ENCODE peak calls at places on chromosome 4, in six cellular contexts. One of them, this sample, is unnamed. For H3K36me3, the result is how much of the 10 kb centered on the place peaks cover.

GRCh38 chr4:23763559-23763958 is 126.3 kb downstream of the PPARGC1A start:
- DNase-seq in CD4-positive, alpha-beta memory T cell: no peak
- DNase-seq in upper lobe of left lung: no peak
- DNase-seq in neuronal stem cell: no peak
- DNase-seq in GM23338: no peak
- DNase-seq in lung: no peak
- DNase-seq in this sample: no peak

GRCh38 chr4:162839814-162840213 is 326.9 kb downstream of the NAF1 start:
- DNase-seq in CD4-positive, alpha-beta memory T cell: no peak
- DNase-seq in upper lobe of left lung: no peak
- DNase-seq in neuronal stem cell: no peak
- DNase-seq in GM23338: peak
- DNase-seq in lung: no peak
- DNase-seq in this sample: peak

GRCh38 chr4:5524451-5524850 is 183.9 kb downstream of the EVC2 start:
- DNase-seq in CD4-positive, alpha-beta memory T cell: no peak
- DNase-seq in upper lobe of left lung: no peak
- DNase-seq in neuronal stem cell: no peak
- DNase-seq in GM23338: no peak
- DNase-seq in lung: no peak
- DNase-seq in this sample: no peak

GRCh38 chr4:61427818-61428495 is 227.8 kb downstream of the ADGRL3 start:
- DNase-seq in CD4-positive, alpha-beta memory T cell: no peak
- DNase-seq in upper lobe of left lung: no peak
- DNase-seq in neuronal stem cell: no peak
- DNase-seq in GM23338: no peak
- DNase-seq in lung: no peak
- DNase-seq in this sample: no peak

GRCh38 chr4:72076562-72076961 is 44.8 kb downstream of the NPFFR2 start:
- DNase-seq in CD4-positive, alpha-beta memory T cell: no peak
- DNase-seq in upper lobe of left lung: no peak
- DNase-seq in neuronal stem cell: no peak
- DNase-seq in GM23338: no peak
- DNase-seq in lung: no peak
- DNase-seq in this sample: no peak

GRCh38 chr4:143302526-143302925 is 34.1 kb upstream of the GAB1 start:
- DNase-seq in CD4-positive, alpha-beta memory T cell: no peak
- DNase-seq in upper lobe of left lung: no peak
- DNase-seq in neuronal stem cell: no peak
- DNase-seq in GM23338: peak
- DNase-seq in lung: no peak
- DNase-seq in this sample: peak

GRCh38 chr4:20395160-20395773 is 143.6 kb downstream of the SLIT2 start:
- DNase-seq in CD4-positive, alpha-beta memory T cell: no peak
- DNase-seq in upper lobe of left lung: no peak
- DNase-seq in neuronal stem cell: peak
- DNase-seq in GM23338: peak
- DNase-seq in lung: no peak
- DNase-seq in this sample: peak

GRCh38 chr4:7241587-7242125 is 49.3 kb downstream of the SORCS2 start:
- DNase-seq in CD4-positive, alpha-beta memory T cell: no peak
- DNase-seq in upper lobe of left lung: no peak
- DNase-seq in neuronal stem cell: no peak
- DNase-seq in GM23338: no peak
- DNase-seq in lung: no peak
- DNase-seq in this sample: no peak

GRCh38 chr4:75916091-75916661 is 13.9 kb upstream of the PPEF2 start:
- DNase-seq in CD4-positive, alpha-beta memory T cell: peak
- DNase-seq in upper lobe of left lung: no peak
- DNase-seq in neuronal stem cell: peak
- DNase-seq in GM23338: peak
- DNase-seq in lung: no peak
- DNase-seq in this sample: peak

GRCh38 chr4:8599657-8600056 is 7.1 kb downstream of the CPZ start:
- DNase-seq in CD4-positive, alpha-beta memory T cell: no peak
- DNase-seq in upper lobe of left lung: peak
- DNase-seq in neuronal stem cell: no peak
- DNase-seq in GM23338: no peak
- DNase-seq in lung: no peak
- DNase-seq in this sample: no peak

GRCh38 chr4:112523008-112523440 is 7.0 kb upstream of the NEUROG2 start:
- DNase-seq in CD4-positive, alpha-beta memory T cell: no peak
- DNase-seq in upper lobe of left lung: peak
- DNase-seq in neuronal stem cell: peak
- DNase-seq in GM23338: peak
- DNase-seq in lung: no peak
- DNase-seq in this sample: peak

GRCh38 chr4:112526061-112526460 is 10.1 kb upstream of the NEUROG2 start:
- DNase-seq in CD4-positive, alpha-beta memory T cell: no peak
- DNase-seq in upper lobe of left lung: no peak
- DNase-seq in neuronal stem cell: no peak
- DNase-seq in GM23338: no peak
- DNase-seq in lung: no peak
- DNase-seq in this sample: no peak

GRCh38 chr4:112521123-112522116 is 5.4 kb upstream of the NEUROG2 start:
- DNase-seq in CD4-positive, alpha-beta memory T cell: no peak
- DNase-seq in upper lobe of left lung: peak
- DNase-seq in neuronal stem cell: peak
- DNase-seq in GM23338: peak
- DNase-seq in lung: no peak
- DNase-seq in this sample: peak

GRCh38 chr4:112522389-112522788 is 6.4 kb upstream of the NEUROG2 start:
- DNase-seq in CD4-positive, alpha-beta memory T cell: no peak
- DNase-seq in upper lobe of left lung: no peak
- DNase-seq in neuronal stem cell: no peak
- DNase-seq in GM23338: no peak
- DNase-seq in lung: no peak
- DNase-seq in this sample: no peak

DNA sequence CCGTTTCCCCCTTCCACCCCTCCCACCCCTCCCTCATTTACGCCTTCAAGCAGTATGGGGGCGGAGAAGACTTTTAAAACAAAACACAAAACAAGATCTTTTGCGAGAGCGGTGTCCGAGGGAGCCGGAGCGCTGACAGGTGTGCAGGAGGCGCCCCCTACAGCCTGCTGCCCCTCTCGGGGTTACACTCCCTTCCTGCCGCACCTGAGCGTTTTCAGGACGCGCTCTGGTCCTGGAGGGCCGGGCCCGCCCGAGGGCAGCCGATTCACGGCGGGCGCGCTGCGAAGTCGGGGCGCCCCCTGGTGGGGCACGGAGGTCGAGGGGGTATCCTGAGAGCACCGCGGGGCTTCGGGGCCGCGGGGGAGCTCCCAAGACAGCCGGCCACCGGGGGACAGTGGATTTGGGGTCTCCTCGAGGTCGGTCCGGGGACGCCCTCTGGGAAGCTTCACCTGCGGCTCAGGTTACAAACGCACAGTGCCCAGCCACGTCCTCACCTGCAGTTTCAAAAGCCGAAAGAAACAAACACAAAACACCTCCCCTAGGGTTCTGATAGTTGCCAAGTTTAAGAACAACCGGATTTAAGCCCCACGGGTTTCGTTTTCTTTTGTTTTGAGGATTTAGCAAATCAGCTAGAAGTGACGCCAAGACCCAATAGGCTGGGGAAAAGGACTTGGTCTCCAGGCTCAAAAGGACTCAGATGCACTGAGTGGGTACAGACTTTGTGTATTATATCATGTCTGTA is 8.0 kb upstream of the NEUROG2 start:
- DNase-seq in CD4-positive, alpha-beta memory T cell: peak
- DNase-seq in upper lobe of left lung: peak
- DNase-seq in neuronal stem cell: peak
- DNase-seq in GM23338: peak
- DNase-seq in lung: peak
- DNase-seq in this sample: peak
- H3K4me3 ChIP-seq in CD4-positive, alpha-beta memory T cell: peak
- H3K4me3 ChIP-seq in upper lobe of left lung: peak
- H3K4me3 ChIP-seq in neuronal stem cell: no peak
- H3K4me3 ChIP-seq in GM23338: peak
- H3K4me3 ChIP-seq in lung: no peak
- H3K4me3 ChIP-seq in this sample: peak

DNA sequence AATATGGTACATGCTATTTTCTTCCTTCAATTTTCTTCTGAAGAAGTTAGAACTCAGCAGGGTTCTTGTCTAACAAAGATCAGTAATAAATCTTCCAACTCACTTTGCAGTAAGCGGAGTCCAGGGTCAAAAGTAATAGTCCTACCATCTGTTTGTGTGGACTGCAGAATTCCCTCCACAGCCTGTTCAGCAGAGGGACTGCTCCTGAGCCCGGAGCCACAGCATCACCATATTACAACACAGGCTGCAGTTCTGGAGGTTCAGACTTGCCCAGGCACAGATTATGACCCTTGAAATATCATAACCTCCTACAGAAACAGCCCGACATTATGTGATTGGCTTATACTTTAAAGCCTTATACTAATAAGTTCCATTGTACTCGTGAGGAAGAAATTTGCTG is 10.3 kb downstream of the FHDC1 start:
- DNase-seq in CD4-positive, alpha-beta memory T cell: no peak
- DNase-seq in upper lobe of left lung: no peak
- DNase-seq in neuronal stem cell: no peak
- DNase-seq in GM23338: no peak
- DNase-seq in lung: no peak
- DNase-seq in this sample: no peak
- H3K36me3 ChIP-seq in CD4-positive, alpha-beta memory T cell: under half
- H3K36me3 ChIP-seq in upper lobe of left lung: under half
- H3K36me3 ChIP-seq in neuronal stem cell: under half
- H3K36me3 ChIP-seq in GM23338: under half
- H3K36me3 ChIP-seq in lung: under half
- H3K36me3 ChIP-seq in this sample: under half

GRCh38 chr4:95105983-95106382 is 348.2 kb downstream of the BMPR1B start:
- DNase-seq in CD4-positive, alpha-beta memory T cell: no peak
- DNase-seq in upper lobe of left lung: no peak
- DNase-seq in neuronal stem cell: no peak
- DNase-seq in GM23338: no peak
- DNase-seq in lung: no peak
- DNase-seq in this sample: no peak
- H3K4me3 ChIP-seq in CD4-positive, alpha-beta memory T cell: no peak
- H3K4me3 ChIP-seq in upper lobe of left lung: no peak
- H3K4me3 ChIP-seq in neuronal stem cell: no peak
- H3K4me3 ChIP-seq in GM23338: no peak
- H3K4me3 ChIP-seq in lung: no peak
- H3K4me3 ChIP-seq in this sample: no peak

GRCh38 chr4:145125396-145125795 is 27.3 kb downstream of the ABCE1 start:
- DNase-seq in CD4-positive, alpha-beta memory T cell: no peak
- DNase-seq in upper lobe of left lung: no peak
- DNase-seq in neuronal stem cell: no peak
- DNase-seq in GM23338: no peak
- DNase-seq in lung: no peak
- DNase-seq in this sample: no peak
- H3K36me3 ChIP-seq in CD4-positive, alpha-beta memory T cell: under half
- H3K36me3 ChIP-seq in upper lobe of left lung: under half
- H3K36me3 ChIP-seq in neuronal stem cell: under half
- H3K36me3 ChIP-seq in GM23338: half or more
- H3K36me3 ChIP-seq in lung: under half
- H3K36me3 ChIP-seq in this sample: under half

GRCh38 chr4:17494258-17494657 is 17.6 kb downstream of the QDPR start:
- DNase-seq in CD4-positive, alpha-beta memory T cell: no peak
- DNase-seq in upper lobe of left lung: no peak
- DNase-seq in neuronal stem cell: no peak
- DNase-seq in GM23338: no peak
- DNase-seq in lung: no peak
- DNase-seq in this sample: no peak
- H3K4me3 ChIP-seq in CD4-positive, alpha-beta memory T cell: no peak
- H3K4me3 ChIP-seq in upper lobe of left lung: no peak
- H3K4me3 ChIP-seq in neuronal stem cell: peak
- H3K4me3 ChIP-seq in GM23338: no peak
- H3K4me3 ChIP-seq in lung: no peak
- H3K4me3 ChIP-seq in this sample: no peak

GRCh38 chr4:108049406-108049805 is 59.7 kb downstream of the HADH start:
- DNase-seq in CD4-positive, alpha-beta memory T cell: peak
- DNase-seq in upper lobe of left lung: no peak
- DNase-seq in neuronal stem cell: no peak
- DNase-seq in GM23338: no peak
- DNase-seq in lung: no peak
- DNase-seq in this sample: no peak
- H3K36me3 ChIP-seq in CD4-positive, alpha-beta memory T cell: under half
- H3K36me3 ChIP-seq in upper lobe of left lung: under half
- H3K36me3 ChIP-seq in neuronal stem cell: under half
- H3K36me3 ChIP-seq in GM23338: under half
- H3K36me3 ChIP-seq in lung: under half
- H3K36me3 ChIP-seq in this sample: under half

This sample was measured in H7.